ENCODE peak calls at places on chromosomes 12 and 14, in eight cellular contexts. One of them, this sample, is unnamed.

GRCh38 chr12:64039285-64039871 is 182.7 kb downstream of the KICS2 start:
- DNase-seq in left lung: no peak
- DNase-seq in transverse colon: peak
- DNase-seq in left ventricle myocardium inferior: no peak
- DNase-seq in prostate gland: peak
- DNase-seq in esophagus squamous epithelium: no peak
- DNase-seq in OCI-LY7: no peak
- DNase-seq in mammary epithelial cell: peak
- DNase-seq in this sample: peak

GRCh38 chr14:88128811-88129210 is 123.9 kb downstream of the GPR65 start:
- DNase-seq in prostate gland: no peak
- DNase-seq in left lung: no peak
- DNase-seq in mammary epithelial cell: no peak
- DNase-seq in OCI-LY7: no peak
- DNase-seq in transverse colon: peak
- DNase-seq in left ventricle myocardium inferior: no peak
- DNase-seq in esophagus squamous epithelium: no peak
- DNase-seq in this sample: peak

GRCh38 chr14:99574099-99574880 is 29.7 kb downstream of the CCDC85C start:
- DNase-seq in left lung: peak
- DNase-seq in left ventricle myocardium inferior: peak
- DNase-seq in OCI-LY7: no peak
- DNase-seq in mammary epithelial cell: no peak
- DNase-seq in transverse colon: peak
- DNase-seq in esophagus squamous epithelium: no peak
- DNase-seq in prostate gland: peak
- DNase-seq in this sample: no peak

GRCh38 chr12:24227550-24227949 is 278.1 kb upstream of the SOX5 start:
- DNase-seq in mammary epithelial cell: no peak
- DNase-seq in OCI-LY7: no peak
- DNase-seq in esophagus squamous epithelium: no peak
- DNase-seq in prostate gland: no peak
- DNase-seq in transverse colon: no peak
- DNase-seq in left ventricle myocardium inferior: no peak
- DNase-seq in left lung: no peak
- DNase-seq in this sample: no peak

GRCh38 chr12:101764393-101764792 is 25.1 kb upstream of the SYCP3 start:
- DNase-seq in prostate gland: peak
- DNase-seq in OCI-LY7: no peak
- DNase-seq in transverse colon: no peak
- DNase-seq in esophagus squamous epithelium: no peak
- DNase-seq in left lung: no peak
- DNase-seq in mammary epithelial cell: no peak
- DNase-seq in left ventricle myocardium inferior: no peak
- DNase-seq in this sample: no peak

GRCh38 chr12:32419520-32419960 is 20.2 kb downstream of the FGD4 start:
- DNase-seq in esophagus squamous epithelium: no peak
- DNase-seq in OCI-LY7: no peak
- DNase-seq in mammary epithelial cell: peak
- DNase-seq in transverse colon: no peak
- DNase-seq in prostate gland: no peak
- DNase-seq in left lung: peak
- DNase-seq in left ventricle myocardium inferior: no peak
- DNase-seq in this sample: no peak

GRCh38 chr14:102180248-102180998 is 40.7 kb downstream of the WDR20 start:
- DNase-seq in mammary epithelial cell: no peak
- DNase-seq in left ventricle myocardium inferior: no peak
- DNase-seq in transverse colon: no peak
- DNase-seq in left lung: no peak
- DNase-seq in prostate gland: no peak
- DNase-seq in OCI-LY7: peak
- DNase-seq in esophagus squamous epithelium: no peak
- DNase-seq in this sample: no peak

GRCh38 chr14:73058923-73059311 is 583 bp downstream of the RBM25 start:
- DNase-seq in left ventricle myocardium inferior: peak
- DNase-seq in prostate gland: peak
- DNase-seq in esophagus squamous epithelium: no peak
- DNase-seq in left lung: no peak
- DNase-seq in mammary epithelial cell: peak
- DNase-seq in transverse colon: no peak
- DNase-seq in OCI-LY7: peak
- DNase-seq in this sample: peak

GRCh38 chr12:27898022-27898421 is 74.5 kb downstream of the PTHLH start:
- DNase-seq in left ventricle myocardium inferior: no peak
- DNase-seq in mammary epithelial cell: no peak
- DNase-seq in prostate gland: no peak
- DNase-seq in left lung: no peak
- DNase-seq in OCI-LY7: no peak
- DNase-seq in esophagus squamous epithelium: no peak
- DNase-seq in transverse colon: no peak
- DNase-seq in this sample: no peak

GRCh38 chr14:96081767-96082400 is 42.7 kb downstream of the C14orf132 start:
- DNase-seq in esophagus squamous epithelium: no peak
- DNase-seq in left ventricle myocardium inferior: no peak
- DNase-seq in mammary epithelial cell: no peak
- DNase-seq in OCI-LY7: no peak
- DNase-seq in left lung: peak
- DNase-seq in transverse colon: no peak
- DNase-seq in prostate gland: no peak
- DNase-seq in this sample: no peak

GRCh38 chr12:112803620-112804279 is 12.2 kb downstream of the RPH3A start:
- DNase-seq in esophagus squamous epithelium: no peak
- DNase-seq in mammary epithelial cell: no peak
- DNase-seq in prostate gland: no peak
- DNase-seq in OCI-LY7: no peak
- DNase-seq in left ventricle myocardium inferior: no peak
- DNase-seq in left lung: no peak
- DNase-seq in transverse colon: no peak
- DNase-seq in this sample: no peak

GRCh38 chr12:50242751-50243191 is 40.5 kb downstream of the LIMA1 start:
- DNase-seq in left lung: no peak
- DNase-seq in prostate gland: no peak
- DNase-seq in esophagus squamous epithelium: no peak
- DNase-seq in OCI-LY7: no peak
- DNase-seq in left ventricle myocardium inferior: no peak
- DNase-seq in mammary epithelial cell: peak
- DNase-seq in transverse colon: no peak
- DNase-seq in this sample: no peak
- H3K27ac ChIP-seq in left lung: peak
- H3K27ac ChIP-seq in prostate gland: peak
- H3K27ac ChIP-seq in esophagus squamous epithelium: peak
- H3K27ac ChIP-seq in OCI-LY7: no peak
- H3K27ac ChIP-seq in left ventricle myocardium inferior: peak
- H3K27ac ChIP-seq in mammary epithelial cell: peak
- H3K27ac ChIP-seq in transverse colon: peak
- H3K27ac ChIP-seq in this sample: peak

GRCh38 chr12:132345555-132346200 is 16.3 kb upstream of the GALNT9 start:
- DNase-seq in transverse colon: no peak
- DNase-seq in OCI-LY7: no peak
- DNase-seq in left ventricle myocardium inferior: no peak
- DNase-seq in mammary epithelial cell: no peak
- DNase-seq in esophagus squamous epithelium: no peak
- DNase-seq in prostate gland: no peak
- DNase-seq in left lung: no peak
- DNase-seq in this sample: no peak
- H3K4me3 ChIP-seq in transverse colon: no peak
- H3K4me3 ChIP-seq in OCI-LY7: no peak
- H3K4me3 ChIP-seq in left ventricle myocardium inferior: no peak
- H3K4me3 ChIP-seq in mammary epithelial cell: no peak
- H3K4me3 ChIP-seq in esophagus squamous epithelium: no peak
- H3K4me3 ChIP-seq in prostate gland: no peak
- H3K4me3 ChIP-seq in left lung: no peak
- H3K4me3 ChIP-seq in this sample: no peak

GRCh38 chr12:85448548-85449139 is 168.6 kb downstream of the ALX1 start:
- DNase-seq in OCI-LY7: peak
- DNase-seq in esophagus squamous epithelium: no peak
- DNase-seq in left lung: no peak
- DNase-seq in left ventricle myocardium inferior: no peak
- DNase-seq in transverse colon: no peak
- DNase-seq in mammary epithelial cell: no peak
- DNase-seq in prostate gland: no peak
- DNase-seq in this sample: no peak
- H3K27ac ChIP-seq in OCI-LY7: no peak
- H3K27ac ChIP-seq in esophagus squamous epithelium: no peak
- H3K27ac ChIP-seq in left lung: no peak
- H3K27ac ChIP-seq in left ventricle myocardium inferior: no peak
- H3K27ac ChIP-seq in transverse colon: no peak
- H3K27ac ChIP-seq in mammary epithelial cell: no peak
- H3K27ac ChIP-seq in prostate gland: no peak
- H3K27ac ChIP-seq in this sample: no peak

GRCh38 chr12:53098354-53098981 is 1.0 kb downstream of the IGFBP6 start:
- DNase-seq in esophagus squamous epithelium: no peak
- DNase-seq in left lung: no peak
- DNase-seq in left ventricle myocardium inferior: peak
- DNase-seq in OCI-LY7: no peak
- DNase-seq in prostate gland: no peak
- DNase-seq in transverse colon: peak
- DNase-seq in mammary epithelial cell: peak
- DNase-seq in this sample: no peak
- H3K4me3 ChIP-seq in esophagus squamous epithelium: peak
- H3K4me3 ChIP-seq in left lung: peak
- H3K4me3 ChIP-seq in left ventricle myocardium inferior: peak
- H3K4me3 ChIP-seq in OCI-LY7: peak
- H3K4me3 ChIP-seq in prostate gland: peak
- H3K4me3 ChIP-seq in transverse colon: peak
- H3K4me3 ChIP-seq in mammary epithelial cell: peak
- H3K4me3 ChIP-seq in this sample: peak

GRCh38 chr14:98056946-98057345 is 1215.1 kb downstream of the BCL11B start:
- DNase-seq in OCI-LY7: no peak
- DNase-seq in transverse colon: no peak
- DNase-seq in left lung: no peak
- DNase-seq in left ventricle myocardium inferior: no peak
- DNase-seq in esophagus squamous epithelium: no peak
- DNase-seq in prostate gland: no peak
- DNase-seq in mammary epithelial cell: no peak
- DNase-seq in this sample: no peak
- H3K27ac ChIP-seq in OCI-LY7: no peak
- H3K27ac ChIP-seq in transverse colon: no peak
- H3K27ac ChIP-seq in left lung: no peak
- H3K27ac ChIP-seq in left ventricle myocardium inferior: no peak
- H3K27ac ChIP-seq in esophagus squamous epithelium: no peak
- H3K27ac ChIP-seq in prostate gland: no peak
- H3K27ac ChIP-seq in mammary epithelial cell: no peak
- H3K27ac ChIP-seq in this sample: no peak

This sample was measured in esophagus muscularis mucosa.